ENCODE peak calls at places on chromosomes 16 and 17, in nine cellular contexts. H is prostate gland, V is Panc1, R is B cell, Y is cardiac muscle cell, M is uterus, A is A549, F is H9, E is PC-9. I is an unnamed sample.

GRCh38 chr17:40293363-40293762 is 5.7 kb downstream of the CDC6 start:
- DNase-seq in H (no peak), V (no peak), R (no peak), Y (no peak), M (no peak), A (no peak), F (no peak), E (no peak), I (no peak)

GRCh38 chr16:26651464-26651863 is 415.3 kb upstream of the C16orf82 start:
- DNase-seq in H (no peak), V (no peak), R (no peak), Y (no peak), M (no peak), A (no peak), F (no peak), E (no peak), I (no peak)

GRCh38 chr17:67484261-67484660 is 107.2 kb downstream of the PITPNC1 start:
- DNase-seq in H (no peak), V (no peak), R (no peak), Y (no peak), M (no peak), A (no peak), F (no peak), E (no peak), I (no peak)

GRCh38 chr17:62126292-62126691 is 61.2 kb upstream of the MED13 start:
- DNase-seq in H (no peak), V (no peak), R (no peak), Y (no peak), M (no peak), A (no peak), F (no peak), E (no peak), I (no peak)

GRCh38 chr16:83510906-83511305 is 296.9 kb upstream of the HSBP1 start:
- DNase-seq in H (no peak), V (no peak), R (no peak), Y (no peak), M (no peak), A (no peak), F (no peak), E (no peak), I (no peak)

GRCh38 chr16:10322723-10323527 is 62.9 kb upstream of the ATF7IP2 start:
- DNase-seq in H (no peak), V (no peak), R (no peak), Y (peak), M (no peak), A (no peak), F (no peak), E (no peak), I (no peak)

GRCh38 chr17:29714146-29714545 is 91.4 kb upstream of the CORO6 start:
- DNase-seq in H (no peak), V (no peak), R (no peak), Y (no peak), M (no peak), A (no peak), F (no peak), E (no peak), I (no peak)

GRCh38 chr16:71895679-71896385 is 501 bp downstream of the IST1 start:
- DNase-seq in H (peak), V (no peak), R (peak), Y (peak), M (no peak), A (peak), F (no peak), E (peak), I (no peak)

GRCh38 chr17:31549121-31549524 is 157.6 kb downstream of the RAB11FIP4 start:
- DNase-seq in H (no peak), V (no peak), R (no peak), Y (peak), M (no peak), A (peak), F (no peak), E (no peak), I (no peak)

GRCh38 chr17:17062356-17062755 is 20.1 kb downstream of the MPRIP start:
- DNase-seq in H (no peak), V (no peak), R (no peak), Y (no peak), M (no peak), A (no peak), F (peak), E (no peak), I (no peak)

GRCh38 chr17:69967910-69968411 is 107.1 kb upstream of the KCNJ16 start:
- DNase-seq in H (no peak), V (no peak), R (no peak), Y (no peak), M (no peak), A (no peak), F (no peak), E (no peak), I (no peak)

GRCh38 chr17:67245694-67246397 is 850 bp upstream of the HELZ start:
- DNase-seq in H (peak), V (no peak), R (peak), Y (peak), M (no peak), A (no peak), F (peak), E (no peak), I (peak)

GRCh38 chr17:1898872-1899271 is 69.1 kb downstream of the RPA1 start:
- DNase-seq in H (no peak), V (no peak), R (no peak), Y (no peak), M (no peak), A (no peak), F (no peak), E (no peak), I (no peak)

GRCh38 chr17:1898332-1898731 is 68.5 kb downstream of the RPA1 start:
- DNase-seq in H (no peak), V (no peak), R (no peak), Y (no peak), M (no peak), A (no peak), F (no peak), E (no peak), I (no peak)

GRCh38 chr17:1894753-1895339 is 65.0 kb downstream of the RPA1 start:
- DNase-seq in H (no peak), V (no peak), R (no peak), Y (no peak), M (no peak), A (no peak), F (no peak), E (peak), I (no peak)

GRCh38 chr17:1896243-1897163 is 66.7 kb downstream of the RPA1 start:
- DNase-seq in H (no peak), V (no peak), R (no peak), Y (no peak), M (no peak), A (no peak), F (no peak), E (no peak), I (no peak)

GRCh38 chr17:1899403-1900000 is 69.7 kb downstream of the RPA1 start:
- DNase-seq in H (no peak), V (no peak), R (no peak), Y (no peak), M (no peak), A (peak), F (no peak), E (no peak), I (no peak)
- TF ChIP-seq CTCF in H (no peak), V (no peak), R (no peak), Y (peak), M (no peak), A (no peak), F (peak), E (peak), I (no peak)

DNA sequence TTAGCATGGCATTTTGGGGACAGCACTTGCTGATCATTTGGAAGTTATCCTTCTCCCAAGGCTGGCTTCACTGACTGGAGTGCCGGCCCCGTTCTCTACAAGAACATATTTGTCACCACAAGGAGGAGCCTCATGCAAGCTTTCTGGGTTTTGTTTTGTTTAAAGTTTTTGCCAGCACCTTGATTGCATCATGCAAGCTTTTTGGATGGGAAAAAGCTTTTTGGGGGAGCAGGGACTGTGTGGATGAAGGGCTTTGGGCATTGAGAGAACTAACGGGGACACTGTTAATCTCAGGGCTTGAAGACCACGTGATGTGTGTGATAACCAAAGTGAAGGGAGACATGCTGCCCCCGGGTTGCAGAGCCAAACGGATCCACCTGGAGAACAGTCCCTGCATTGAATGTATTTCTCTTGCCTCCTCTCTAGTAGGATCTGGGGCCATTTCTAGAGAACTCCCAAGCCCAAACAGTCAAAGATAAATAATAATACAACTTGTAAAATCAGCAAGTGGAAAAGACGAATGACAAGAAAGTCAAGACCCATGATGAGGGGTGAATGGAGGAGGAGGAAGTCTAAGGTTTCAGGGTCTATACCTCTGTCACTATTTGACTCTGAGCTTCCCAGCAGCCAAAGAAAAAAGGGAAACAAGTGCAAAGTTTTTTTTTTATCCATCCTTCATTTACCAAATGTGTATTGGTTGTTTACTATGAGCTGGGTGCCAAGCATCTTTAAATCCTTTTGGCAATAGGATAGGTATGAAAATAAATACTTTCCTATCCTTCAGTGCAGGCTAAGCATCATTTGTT is 17.2 kb downstream of the TMEM114 start:
- DNase-seq in H (no peak), V (no peak), R (no peak), Y (peak), M (no peak), A (peak), F (peak), E (no peak), I (no peak)
- TF ChIP-seq CTCF in H (peak), V (peak), R (peak), Y (peak), M (no peak), A (peak), F (peak), E (peak), I (no peak)

GRCh38 chr16:30444231-30445148 is 1.2 kb downstream of the SEPHS2 start:
- DNase-seq in H (no peak), V (no peak), R (no peak), Y (no peak), M (no peak), A (no peak), F (no peak), E (no peak), I (no peak)
- TF ChIP-seq CTCF in H (no peak), V (no peak), R (no peak), Y (no peak), M (no peak), A (no peak), F (no peak), E (no peak), I (no peak)

GRCh38 chr16:25110392-25110947 is 1.1 kb upstream of the LCMT1 start:
- DNase-seq in H (no peak), V (no peak), R (no peak), Y (no peak), M (no peak), A (no peak), F (no peak), E (no peak), I (no peak)

GRCh38 chr16:25107466-25107792 is 4.1 kb upstream of the LCMT1 start:
- DNase-seq in H (no peak), V (no peak), R (no peak), Y (no peak), M (no peak), A (no peak), F (no peak), E (no peak), I (no peak)

GRCh38 chr16:25109643-25110042 is 1.9 kb upstream of the LCMT1 start:
- DNase-seq in H (no peak), V (peak), R (no peak), Y (no peak), M (no peak), A (peak), F (no peak), E (peak), I (no peak)

GRCh38 chr16:25108054-25108453 is 3.5 kb upstream of the LCMT1 start:
- DNase-seq in H (no peak), V (no peak), R (peak), Y (no peak), M (no peak), A (no peak), F (peak), E (no peak), I (no peak)

GRCh38 chr16:25106567-25107465 is 4.7 kb upstream of the LCMT1 start:
- DNase-seq in H (peak), V (no peak), R (peak), Y (peak), M (peak), A (peak), F (peak), E (peak), I (peak)
- TF ChIP-seq CTCF in H (no peak), V (peak), R (peak), Y (peak), M (no peak), A (no peak), F (peak), E (peak), I (no peak)

DNA sequence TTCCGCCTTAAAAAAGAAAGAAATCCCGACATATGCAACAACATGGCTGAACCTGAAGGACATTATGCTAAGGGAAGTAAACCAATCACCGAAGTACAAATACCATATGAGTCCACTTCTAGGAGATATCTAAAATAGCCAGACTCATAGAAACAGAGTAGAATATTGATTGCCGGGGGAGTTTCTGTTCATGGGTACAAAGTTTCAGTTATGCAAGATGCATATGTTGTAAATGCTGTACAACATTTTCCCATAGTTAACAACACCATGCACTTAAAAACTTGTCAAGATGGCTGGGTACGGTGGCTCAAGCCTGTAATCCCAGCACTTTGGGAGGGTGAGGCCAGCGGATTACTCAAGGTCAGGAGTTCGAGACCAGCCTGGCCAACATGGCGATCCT is 251.5 kb upstream of the EEF2KMT start:
- DNase-seq in H (no peak), V (no peak), R (no peak), Y (no peak), M (no peak), A (no peak), F (no peak), E (no peak), I (no peak)
- TF ChIP-seq CTCF in H (no peak), V (no peak), R (no peak), Y (no peak), M (no peak), A (no peak), F (no peak), E (no peak), I (no peak)

GRCh38 chr16:61934591-61934990 is 101.6 kb downstream of the CDH8 start:
- DNase-seq in H (no peak), V (no peak), R (no peak), Y (no peak), M (no peak), A (no peak), F (no peak), E (no peak), I (no peak)

GRCh38 chr16:61937646-61938045 is 98.6 kb downstream of the CDH8 start:
- DNase-seq in H (no peak), V (no peak), R (no peak), Y (no peak), M (no peak), A (no peak), F (no peak), E (no peak), I (no peak)

GRCh38 chr16:61936522-61936921 is 99.7 kb downstream of the CDH8 start:
- DNase-seq in H (no peak), V (no peak), R (no peak), Y (peak), M (no peak), A (no peak), F (no peak), E (no peak), I (no peak)
- TF ChIP-seq CTCF in H (no peak), V (peak), R (no peak), Y (no peak), M (no peak), A (no peak), F (peak), E (peak), I (no peak)

DNA sequence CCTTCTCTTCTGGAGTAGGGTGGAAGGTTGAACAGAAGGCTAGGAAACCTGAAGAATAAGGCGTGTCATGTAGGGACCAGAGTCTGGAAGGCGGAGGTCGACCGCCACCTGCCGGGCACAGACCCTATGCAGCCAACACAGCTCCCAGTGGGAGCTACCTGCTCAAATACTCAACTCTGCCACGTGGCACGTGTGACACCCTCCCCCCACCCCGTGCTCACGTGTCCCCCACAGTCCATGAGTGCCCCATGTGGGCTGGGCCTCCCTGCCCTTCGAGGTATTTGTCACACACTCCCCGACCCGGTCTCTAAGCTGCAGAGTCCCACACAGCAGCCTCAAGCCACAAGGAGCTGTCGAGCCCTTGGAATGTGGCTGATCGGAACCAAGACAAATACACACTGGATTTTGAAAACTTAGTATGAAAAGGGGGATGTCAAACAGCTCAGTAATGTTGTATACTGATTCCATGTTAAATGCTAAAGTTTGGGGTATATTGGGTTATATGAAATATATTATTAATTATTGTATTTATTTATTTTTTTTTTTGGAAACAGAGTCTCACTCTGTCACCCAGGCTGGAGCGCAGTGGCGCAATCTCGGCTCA is 11.7 kb downstream of the HID1 start:
- DNase-seq in H (no peak), V (no peak), R (peak), Y (peak), M (no peak), A (peak), F (peak), E (no peak), I (no peak)
- TF ChIP-seq CTCF in H (no peak), V (peak), R (no peak), Y (peak), M (peak), A (peak), F (peak), E (no peak), I (no peak)

GRCh38 chr16:57801856-57802634 is at the start of gene KIFC3:
- DNase-seq in H (peak), V (no peak), R (peak), Y (peak), M (peak), A (peak), F (peak), E (peak), I (peak)
- TF ChIP-seq CTCF in H (no peak), V (no peak), R (no peak), Y (no peak), M (peak), A (peak), F (no peak), E (no peak), I (peak)